ENCODE peak calls at places on chromosomes 16 and 17, in four cellular contexts. N, W, E and L are unnamed samples.

GRCh38 chr16:78929798-78930197 is 670.7 kb downstream of the MAF start:
- DNase-seq in N (no peak), W (no peak), E (no peak), L (no peak)

GRCh38 chr16:83574388-83574787 is 233.4 kb upstream of the HSBP1 start:
- DNase-seq in N (peak; percentile 96), W (peak; percentile 63), E (peak; percentile 87), L (peak; percentile 79)

GRCh38 chr17:39759204-39759603 is 21.5 kb downstream of the GRB7 start:
- DNase-seq in N (no peak), W (no peak), E (no peak), L (no peak)

GRCh38 chr17:8818047-8818446 is 18.9 kb upstream of the MFSD6L start:
- DNase-seq in N (no peak), W (no peak), E (no peak), L (peak; percentile 27)

GRCh38 chr16:29743475-29743826 is 2.3 kb downstream of the C16orf54 start:
- DNase-seq in N (no peak), W (no peak), E (no peak), L (no peak)

GRCh38 chr17:42937712-42938596 is 26.3 kb downstream of the AARSD1 start:
- DNase-seq in N (peak; percentile 64), W (peak; percentile 25), E (peak; percentile 81), L (peak; percentile 85)

GRCh38 chr16:57530531-57531252 is 5.7 kb downstream of the CCDC102A start:
- DNase-seq in N (no peak), W (no peak), E (no peak), L (peak; percentile 19)

GRCh38 chr17:1496814-1497325 is 4.4 kb upstream of the MYO1C start:
- DNase-seq in N (no peak), W (no peak), E (no peak), L (no peak)

GRCh38 chr16:74740795-74741304 is 33.8 kb downstream of the FA2H start:
- DNase-seq in N (no peak), W (no peak), E (no peak), L (no peak)

GRCh38 chr16:89135166-89135565 is 36.4 kb upstream of the CDH15 start:
- DNase-seq in N (no peak), W (no peak), E (no peak), L (no peak)

GRCh38 chr16:28873543-28874201 is 4.6 kb upstream of the ATP2A1 start:
- DNase-seq in N (no peak), W (no peak), E (no peak), L (peak; percentile 59)

GRCh38 chr17:70137451-70138230 is 31.7 kb upstream of the KCNJ2 start:
- DNase-seq in N (peak; percentile 95), W (no peak), E (peak; percentile 60), L (no peak)

GRCh38 chr17:57666946-57667345 is 78.2 kb downstream of the CCDC182 start:
- DNase-seq in N (no peak), W (no peak), E (no peak), L (peak; percentile 27)

GRCh38 chr16:30121741-30122620 is 1.0 kb downstream of the MAPK3 start:
- DNase-seq in N (no peak), W (no peak), E (no peak), L (peak; percentile 33)

GRCh38 chr17:55622547-55622946 is 100.1 kb downstream of the TMEM100 start:
- DNase-seq in N (no peak), W (no peak), E (no peak), L (no peak)

GRCh38 chr16:49112754-49113153 is 168.9 kb downstream of the CBLN1 start:
- DNase-seq in N (no peak), W (no peak), E (no peak), L (no peak)

GRCh38 chr17:9755083-9755482 is 36.3 kb downstream of the DHRS7C start:
- DNase-seq in N (no peak), W (no peak), E (peak; percentile 68), L (no peak)

GRCh38 chr17:410674-411401 is 58.2 kb upstream of the RPH3AL start:
- DNase-seq in N (peak; percentile 12), W (no peak), E (peak; percentile 46), L (peak; percentile 61)

GRCh38 chr16:11609474-11610120 is 22.9 kb upstream of the LITAF start:
- DNase-seq in N (no peak), W (no peak), E (no peak), L (no peak)

GRCh38 chr17:19370493-19370960 is 7.8 kb upstream of the MAPK7 start:
- DNase-seq in N (no peak), W (no peak), E (no peak), L (no peak)

GRCh38 chr16:22355487-22355908 is 18.9 kb downstream of the CDR2 start:
- DNase-seq in N (no peak), W (no peak), E (no peak), L (no peak)

GRCh38 chr17:30530346-30531025 is 53.3 kb downstream of the GOSR1 start:
- DNase-seq in N (peak; percentile 71), W (no peak), E (peak; percentile 13), L (no peak)

GRCh38 chr17:75557075-75557851 is 30.3 kb upstream of the MYO15B start:
- DNase-seq in N (peak; percentile 17), W (no peak), E (peak; percentile 25), L (no peak)

GRCh38 chr17:44362964-44363612 is 565 bp downstream of the FAM171A2 start:
- DNase-seq in N (no peak), W (no peak), E (no peak), L (no peak)

GRCh38 chr17:13953871-13954270 is 115.4 kb upstream of the COX10 start:
- DNase-seq in N (peak; percentile 50), W (no peak), E (no peak), L (no peak)

GRCh38 chr16:70377782-70378181 is 31.1 kb downstream of the DDX19A start:
- DNase-seq in N (no peak), W (no peak), E (no peak), L (no peak)

GRCh38 chr16:85245307-85246172 is 133.3 kb upstream of the CIBAR2 start:
- DNase-seq in N (peak; percentile 79), W (no peak), E (peak; percentile 79), L (peak; percentile 71)

GRCh38 chr16:5336898-5337297 is 239.3 kb upstream of the EEF2KMT start:
- DNase-seq in N (no peak), W (no peak), E (no peak), L (no peak)

GRCh38 chr16:87970206-87970605 is 19.0 kb downstream of the BANP start:
- DNase-seq in N (peak; percentile 69), W (no peak), E (no peak), L (no peak)

GRCh38 chr17:76982408-76983074 is 114.3 kb downstream of the MGAT5B start:
- DNase-seq in N (no peak), W (no peak), E (no peak), L (no peak)

GRCh38 chr17:59856859-59857794 is 35.6 kb downstream of the TUBD1 start:
- DNase-seq in N (no peak), W (no peak), E (no peak), L (no peak)

DNA sequence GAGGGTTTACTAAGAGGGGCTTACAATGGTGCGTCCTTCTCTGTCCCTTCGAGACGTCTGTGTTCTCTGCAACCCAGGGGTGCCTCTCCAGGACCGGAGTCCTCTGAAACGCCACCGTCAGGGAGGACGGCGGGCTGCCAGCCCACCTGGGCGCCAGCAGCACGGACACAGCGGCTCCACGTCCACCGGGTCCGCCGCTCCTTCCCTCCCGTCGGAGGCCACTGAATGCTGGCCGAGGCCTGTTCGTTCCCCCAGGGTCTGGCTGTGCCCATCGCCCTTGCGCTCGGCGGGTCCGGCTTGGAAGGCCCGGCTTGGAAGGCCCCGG is 403 bp downstream of the TEPSIN start:
- DNase-seq in N (no peak), W (no peak), E (no peak), L (no peak)
- H3K4ac ChIP-seq in N (peak overlapping the region; percentile 54), W (no peak overlapping the region), E (no peak overlapping the region), L (no peak overlapping the region)

GRCh38 chr16:51095890-51096626 is 55.0 kb downstream of the SALL1 start:
- DNase-seq in N (no peak), W (no peak), E (no peak), L (no peak)

GRCh38 chr16:51097729-51098128 is 53.3 kb downstream of the SALL1 start:
- DNase-seq in N (no peak), W (no peak), E (no peak), L (no peak)

GRCh38 chr16:51095114-51095872 is 55.8 kb downstream of the SALL1 start:
- DNase-seq in N (no peak), W (no peak), E (peak; percentile 7), L (no peak)
- H4K5ac ChIP-seq in N (no peak overlapping the region), W (peak overlapping the region; percentile 21), E (no peak overlapping the region), L (no peak overlapping the region)

DNA sequence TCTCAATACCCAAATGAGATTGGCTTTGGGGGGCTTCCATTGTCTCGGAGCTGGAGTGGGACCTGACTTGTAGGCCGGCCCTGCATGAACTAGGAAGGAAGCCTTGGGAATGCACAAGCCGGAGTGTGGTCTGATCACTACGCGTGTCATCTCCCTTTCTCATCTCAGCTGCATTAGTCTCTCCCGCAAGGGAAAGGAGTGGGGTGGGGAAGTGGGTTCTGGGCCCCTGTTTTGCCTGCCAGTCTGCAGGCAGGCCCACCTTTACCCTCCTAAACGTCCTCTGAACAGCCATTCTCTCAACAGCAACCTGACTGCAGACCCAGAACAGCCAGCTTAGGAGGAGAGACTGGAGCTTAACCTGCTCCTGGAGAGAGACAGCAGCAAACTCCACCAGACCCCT is 11.4 kb upstream of the DNAI2 start:
- DNase-seq in N (no peak), W (no peak), E (no peak), L (no peak)
- H3K4ac ChIP-seq in N (no peak overlapping the region), W (no peak overlapping the region), E (no peak overlapping the region), L (no peak overlapping the region)

DNA sequence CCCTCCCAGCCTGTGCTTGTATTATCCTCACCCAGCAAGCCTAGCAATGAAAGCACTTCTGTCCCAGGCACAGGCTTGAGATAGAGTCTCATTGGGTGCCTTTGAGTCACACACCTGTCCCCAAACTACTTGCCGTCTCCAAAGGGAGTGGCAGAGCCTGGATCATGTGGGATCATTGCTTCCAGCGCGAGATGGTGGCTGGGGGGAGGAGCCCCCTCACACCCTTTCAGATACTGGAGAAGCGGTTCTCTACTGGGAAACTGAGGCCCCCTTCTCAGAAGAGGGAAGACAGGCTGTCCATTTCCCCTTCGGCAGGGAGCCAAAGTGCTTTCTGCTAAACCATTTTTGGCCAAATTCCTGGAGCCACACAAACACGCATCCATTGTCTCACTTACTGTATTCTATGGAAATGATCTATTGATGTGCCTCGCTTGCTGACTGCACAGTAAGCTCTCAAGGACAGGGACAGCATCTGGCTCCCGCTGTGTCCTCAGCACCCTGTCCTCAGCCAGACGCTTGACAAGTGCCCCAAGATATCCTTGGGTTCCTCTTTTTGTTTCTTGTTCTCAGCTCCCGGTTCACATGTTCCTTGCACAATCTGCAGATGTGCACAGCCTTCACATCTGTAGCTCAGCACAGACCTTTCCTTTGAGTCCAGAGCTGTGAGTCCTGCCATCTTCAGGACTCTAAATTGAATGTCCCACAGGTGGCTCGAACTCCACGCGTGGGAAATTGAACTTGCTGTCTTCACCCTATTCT is 26.0 kb upstream of the DLX3 start:
- DNase-seq in N (no peak), W (no peak), E (no peak), L (no peak)
- H4K5ac ChIP-seq in N (no peak overlapping the region), W (no peak overlapping the region), E (no peak overlapping the region), L (no peak overlapping the region)